ENCODE peak calls at places on chromosomes 11 and 22, in six cellular contexts. One of them, this sample, is unnamed.

GRCh38 chr22:40058265-40058664 is 63.5 kb downstream of the FAM83F start:
- DNase-seq in fibroblast of the conjunctiva: no peak
- DNase-seq in fibroblast of pulmonary artery: no peak
- DNase-seq in HCEC 1CT: no peak
- DNase-seq in iris pigment epithelial cell: no peak
- DNase-seq in AG20443: no peak
- DNase-seq in this sample: no peak

GRCh38 chr11:126122863-126123262 is 60.2 kb upstream of the CDON start:
- DNase-seq in fibroblast of pulmonary artery: no peak
- DNase-seq in iris pigment epithelial cell: no peak
- DNase-seq in HCEC 1CT: no peak
- DNase-seq in AG20443: no peak
- DNase-seq in fibroblast of the conjunctiva: no peak
- DNase-seq in this sample: no peak

GRCh38 chr11:36628765-36629199 is 30.7 kb upstream of the RAG2 start:
- DNase-seq in fibroblast of pulmonary artery: no peak
- DNase-seq in AG20443: no peak
- DNase-seq in iris pigment epithelial cell: no peak
- DNase-seq in HCEC 1CT: no peak
- DNase-seq in fibroblast of the conjunctiva: no peak
- DNase-seq in this sample: no peak

GRCh38 chr11:92804388-92804787 is 165.1 kb upstream of the MTNR1B start:
- DNase-seq in AG20443: no peak
- DNase-seq in iris pigment epithelial cell: no peak
- DNase-seq in fibroblast of the conjunctiva: no peak
- DNase-seq in HCEC 1CT: no peak
- DNase-seq in fibroblast of pulmonary artery: no peak
- DNase-seq in this sample: no peak

GRCh38 chr22:49971232-49972162 is 10.9 kb downstream of the PIM3 start:
- DNase-seq in fibroblast of pulmonary artery: peak
- DNase-seq in iris pigment epithelial cell: peak
- DNase-seq in AG20443: peak
- DNase-seq in HCEC 1CT: peak
- DNase-seq in fibroblast of the conjunctiva: peak
- DNase-seq in this sample: peak

GRCh38 chr11:114061053-114062049 is 1.8 kb downstream of the ZBTB16 start:
- DNase-seq in AG20443: peak
- DNase-seq in fibroblast of the conjunctiva: no peak
- DNase-seq in iris pigment epithelial cell: peak
- DNase-seq in fibroblast of pulmonary artery: peak
- DNase-seq in HCEC 1CT: peak
- DNase-seq in this sample: peak

GRCh38 chr11:3221408-3222002 is 2.9 kb upstream of the MRGPRG start:
- DNase-seq in iris pigment epithelial cell: no peak
- DNase-seq in HCEC 1CT: no peak
- DNase-seq in AG20443: peak
- DNase-seq in fibroblast of the conjunctiva: no peak
- DNase-seq in fibroblast of pulmonary artery: no peak
- DNase-seq in this sample: peak

GRCh38 chr22:44452531-44453420 is 45.3 kb downstream of the RTL6 start:
- DNase-seq in HCEC 1CT: no peak
- DNase-seq in fibroblast of the conjunctiva: no peak
- DNase-seq in iris pigment epithelial cell: no peak
- DNase-seq in fibroblast of pulmonary artery: no peak
- DNase-seq in AG20443: no peak
- DNase-seq in this sample: peak

GRCh38 chr11:118074785-118075184 is 2.1 kb upstream of the TMPRSS4 start:
- DNase-seq in HCEC 1CT: no peak
- DNase-seq in fibroblast of pulmonary artery: no peak
- DNase-seq in AG20443: no peak
- DNase-seq in fibroblast of the conjunctiva: no peak
- DNase-seq in iris pigment epithelial cell: no peak
- DNase-seq in this sample: no peak

GRCh38 chr11:107563702-107564101 is 1.8 kb downstream of the ALKBH8 start:
- DNase-seq in fibroblast of pulmonary artery: peak
- DNase-seq in AG20443: peak
- DNase-seq in iris pigment epithelial cell: peak
- DNase-seq in fibroblast of the conjunctiva: peak
- DNase-seq in HCEC 1CT: peak
- DNase-seq in this sample: no peak

GRCh38 chr11:117479372-117479771 is 151.7 kb downstream of the CEP164 start:
- DNase-seq in fibroblast of the conjunctiva: no peak
- DNase-seq in HCEC 1CT: no peak
- DNase-seq in fibroblast of pulmonary artery: no peak
- DNase-seq in iris pigment epithelial cell: no peak
- DNase-seq in AG20443: no peak
- DNase-seq in this sample: peak

GRCh38 chr22:39224550-39224949 is 20.2 kb downstream of the PDGFB start:
- DNase-seq in fibroblast of the conjunctiva: no peak
- DNase-seq in fibroblast of pulmonary artery: no peak
- DNase-seq in iris pigment epithelial cell: no peak
- DNase-seq in HCEC 1CT: no peak
- DNase-seq in AG20443: no peak
- DNase-seq in this sample: peak

GRCh38 chr11:61332266-61332822 is 561 bp downstream of the DDB1 start:
- DNase-seq in AG20443: peak
- DNase-seq in iris pigment epithelial cell: peak
- DNase-seq in HCEC 1CT: peak
- DNase-seq in fibroblast of the conjunctiva: no peak
- DNase-seq in fibroblast of pulmonary artery: peak
- DNase-seq in this sample: peak

GRCh38 chr22:50232481-50233151 is 12.2 kb downstream of the TUBGCP6 start:
- DNase-seq in iris pigment epithelial cell: no peak
- DNase-seq in HCEC 1CT: no peak
- DNase-seq in fibroblast of the conjunctiva: no peak
- DNase-seq in AG20443: no peak
- DNase-seq in fibroblast of pulmonary artery: no peak
- DNase-seq in this sample: peak

GRCh38 chr11:78424334-78425270 is 7.0 kb upstream of the GAB2 start:
- DNase-seq in fibroblast of pulmonary artery: peak
- DNase-seq in HCEC 1CT: peak
- DNase-seq in iris pigment epithelial cell: peak
- DNase-seq in AG20443: peak
- DNase-seq in fibroblast of the conjunctiva: peak
- DNase-seq in this sample: no peak

GRCh38 chr11:14577290-14577689 is 57.1 kb upstream of the PSMA1 start:
- DNase-seq in fibroblast of the conjunctiva: no peak
- DNase-seq in iris pigment epithelial cell: no peak
- DNase-seq in fibroblast of pulmonary artery: no peak
- DNase-seq in AG20443: no peak
- DNase-seq in HCEC 1CT: no peak
- DNase-seq in this sample: no peak

GRCh38 chr22:26579331-26579886 is 10.5 kb downstream of the TPST2 start:
- DNase-seq in AG20443: no peak
- DNase-seq in fibroblast of the conjunctiva: no peak
- DNase-seq in iris pigment epithelial cell: no peak
- DNase-seq in HCEC 1CT: no peak
- DNase-seq in fibroblast of pulmonary artery: no peak
- DNase-seq in this sample: no peak

GRCh38 chr22:19292262-19293230 is 1.0 kb upstream of the CLTCL1 start:
- DNase-seq in AG20443: no peak
- DNase-seq in fibroblast of pulmonary artery: peak
- DNase-seq in iris pigment epithelial cell: no peak
- DNase-seq in fibroblast of the conjunctiva: peak
- DNase-seq in HCEC 1CT: peak
- DNase-seq in this sample: no peak

GRCh38 chr11:12854829-12855228 is 154.3 kb upstream of the RASSF10 start:
- DNase-seq in HCEC 1CT: no peak
- DNase-seq in fibroblast of the conjunctiva: no peak
- DNase-seq in iris pigment epithelial cell: no peak
- DNase-seq in AG20443: no peak
- DNase-seq in fibroblast of pulmonary artery: no peak
- DNase-seq in this sample: no peak

GRCh38 chr11:8066911-8067455 is 14.0 kb upstream of the TUB start:
- DNase-seq in fibroblast of pulmonary artery: peak
- DNase-seq in HCEC 1CT: no peak
- DNase-seq in AG20443: no peak
- DNase-seq in iris pigment epithelial cell: no peak
- DNase-seq in fibroblast of the conjunctiva: no peak
- DNase-seq in this sample: peak